ENCODE peak calls at places on chromosomes 3 and 15, in nine cellular contexts. One of them, this sample, is unnamed.

GRCh38 chr3:77871436-77871835 is 831.5 kb downstream of the ROBO2 start:
- DNase-seq in upper lobe of right lung: no peak
- DNase-seq in ovary: no peak
- DNase-seq in mucosa of descending colon: no peak
- DNase-seq in tibial artery: no peak
- DNase-seq in heart right ventricle: no peak
- DNase-seq in stomach: no peak
- DNase-seq in lung: no peak
- DNase-seq in colonic mucosa: no peak
- DNase-seq in this sample: no peak

GRCh38 chr3:48058089-48058488 is 41.9 kb upstream of the MAP4 start:
- DNase-seq in upper lobe of right lung: no peak
- DNase-seq in ovary: no peak
- DNase-seq in mucosa of descending colon: no peak
- DNase-seq in tibial artery: no peak
- DNase-seq in heart right ventricle: no peak
- DNase-seq in stomach: no peak
- DNase-seq in lung: no peak
- DNase-seq in colonic mucosa: no peak
- DNase-seq in this sample: no peak

GRCh38 chr3:58473275-58473674 is 18.6 kb upstream of the KCTD6 start:
- DNase-seq in upper lobe of right lung: no peak
- DNase-seq in ovary: no peak
- DNase-seq in mucosa of descending colon: no peak
- DNase-seq in tibial artery: no peak
- DNase-seq in heart right ventricle: no peak
- DNase-seq in stomach: no peak
- DNase-seq in lung: no peak
- DNase-seq in colonic mucosa: no peak
- DNase-seq in this sample: no peak

GRCh38 chr15:49831206-49831965 is 210.5 kb downstream of the DTWD1 start:
- DNase-seq in upper lobe of right lung: no peak
- DNase-seq in ovary: no peak
- DNase-seq in mucosa of descending colon: no peak
- DNase-seq in tibial artery: peak; percentile 75
- DNase-seq in heart right ventricle: peak; percentile 22
- DNase-seq in stomach: no peak
- DNase-seq in lung: no peak
- DNase-seq in colonic mucosa: no peak
- DNase-seq in this sample: no peak

GRCh38 chr15:58669108-58669507 is 80.4 kb downstream of the ADAM10 start:
- DNase-seq in upper lobe of right lung: no peak
- DNase-seq in ovary: no peak
- DNase-seq in mucosa of descending colon: no peak
- DNase-seq in tibial artery: no peak
- DNase-seq in heart right ventricle: no peak
- DNase-seq in stomach: no peak
- DNase-seq in lung: no peak
- DNase-seq in colonic mucosa: no peak
- DNase-seq in this sample: no peak

GRCh38 chr3:169812124-169812843 is 386 bp upstream of the LRRIQ4 start:
- DNase-seq in upper lobe of right lung: peak; percentile 90
- DNase-seq in ovary: peak; percentile 63
- DNase-seq in mucosa of descending colon: peak; percentile 83
- DNase-seq in tibial artery: peak; percentile 82
- DNase-seq in heart right ventricle: peak; percentile 76
- DNase-seq in stomach: peak; percentile 73
- DNase-seq in lung: peak; percentile 50
- DNase-seq in colonic mucosa: peak; percentile 64
- DNase-seq in this sample: peak; percentile 73

GRCh38 chr3:71989165-71989564 is 204.2 kb upstream of the PROK2 start:
- DNase-seq in upper lobe of right lung: no peak
- DNase-seq in ovary: no peak
- DNase-seq in mucosa of descending colon: no peak
- DNase-seq in tibial artery: no peak
- DNase-seq in heart right ventricle: no peak
- DNase-seq in stomach: no peak
- DNase-seq in lung: no peak
- DNase-seq in colonic mucosa: no peak
- DNase-seq in this sample: no peak

GRCh38 chr15:66774001-66774814 is 72.2 kb downstream of the SMAD6 start:
- DNase-seq in upper lobe of right lung: peak; percentile 93
- DNase-seq in ovary: peak; percentile 91
- DNase-seq in mucosa of descending colon: peak; percentile 86
- DNase-seq in tibial artery: peak; percentile 95
- DNase-seq in heart right ventricle: peak; percentile 89
- DNase-seq in stomach: peak; percentile 92
- DNase-seq in lung: peak; percentile 88
- DNase-seq in colonic mucosa: peak; percentile 95
- DNase-seq in this sample: peak; percentile 91

GRCh38 chr3:172753125-172753524 is 2.6 kb downstream of the ECT2 start:
- DNase-seq in upper lobe of right lung: no peak
- DNase-seq in ovary: no peak
- DNase-seq in mucosa of descending colon: no peak
- DNase-seq in tibial artery: no peak
- DNase-seq in heart right ventricle: no peak
- DNase-seq in stomach: no peak
- DNase-seq in lung: no peak
- DNase-seq in colonic mucosa: no peak
- DNase-seq in this sample: no peak

GRCh38 chr15:50798684-50799083 is 33.2 kb upstream of the SPPL2A start:
- DNase-seq in upper lobe of right lung: no peak
- DNase-seq in ovary: no peak
- DNase-seq in mucosa of descending colon: no peak
- DNase-seq in tibial artery: no peak
- DNase-seq in heart right ventricle: no peak
- DNase-seq in stomach: no peak
- DNase-seq in lung: no peak
- DNase-seq in colonic mucosa: peak; percentile 56
- DNase-seq in this sample: peak; percentile 63

GRCh38 chr3:171142985-171143384 is 116.5 kb upstream of the SLC2A2 start:
- DNase-seq in upper lobe of right lung: no peak
- DNase-seq in ovary: no peak
- DNase-seq in mucosa of descending colon: no peak
- DNase-seq in tibial artery: no peak
- DNase-seq in heart right ventricle: no peak
- DNase-seq in stomach: peak; percentile 68
- DNase-seq in lung: peak; percentile 36
- DNase-seq in colonic mucosa: no peak
- DNase-seq in this sample: no peak

GRCh38 chr3:4664412-4664811 is 171.3 kb downstream of the ITPR1 start:
- DNase-seq in upper lobe of right lung: no peak
- DNase-seq in ovary: no peak
- DNase-seq in mucosa of descending colon: no peak
- DNase-seq in tibial artery: no peak
- DNase-seq in heart right ventricle: no peak
- DNase-seq in stomach: no peak
- DNase-seq in lung: no peak
- DNase-seq in colonic mucosa: no peak
- DNase-seq in this sample: no peak

GRCh38 chr15:61655881-61656280 is 404.4 kb downstream of the VPS13C start:
- DNase-seq in upper lobe of right lung: no peak
- DNase-seq in ovary: no peak
- DNase-seq in mucosa of descending colon: no peak
- DNase-seq in tibial artery: no peak
- DNase-seq in heart right ventricle: no peak
- DNase-seq in stomach: no peak
- DNase-seq in lung: no peak
- DNase-seq in colonic mucosa: no peak
- DNase-seq in this sample: no peak

GRCh38 chr3:149670742-149671492 is 13.1 kb upstream of the WWTR1 start:
- DNase-seq in upper lobe of right lung: no peak
- DNase-seq in ovary: no peak
- DNase-seq in mucosa of descending colon: no peak
- DNase-seq in tibial artery: no peak
- DNase-seq in heart right ventricle: no peak
- DNase-seq in stomach: no peak
- DNase-seq in lung: no peak
- DNase-seq in colonic mucosa: no peak
- DNase-seq in this sample: no peak

GRCh38 chr3:111539351-111540331 is 2.4 kb upstream of the CD96 start:
- DNase-seq in upper lobe of right lung: peak; percentile 79
- DNase-seq in ovary: peak; percentile 45
- DNase-seq in mucosa of descending colon: peak; percentile 74
- DNase-seq in tibial artery: no peak
- DNase-seq in heart right ventricle: peak; percentile 11
- DNase-seq in stomach: peak; percentile 71
- DNase-seq in lung: peak; percentile 49
- DNase-seq in colonic mucosa: peak; percentile 65
- DNase-seq in this sample: peak; percentile 64

GRCh38 chr15:90387534-90388461 is at the start of gene IQGAP1:
- DNase-seq in upper lobe of right lung: peak; percentile 99
- DNase-seq in ovary: peak; percentile 98
- DNase-seq in mucosa of descending colon: peak; percentile 99
- DNase-seq in tibial artery: peak; percentile 99
- DNase-seq in heart right ventricle: peak; percentile 98
- DNase-seq in stomach: peak; percentile 98
- DNase-seq in lung: peak; percentile 99
- DNase-seq in colonic mucosa: peak; percentile 99
- DNase-seq in this sample: peak; percentile 98

DNA sequence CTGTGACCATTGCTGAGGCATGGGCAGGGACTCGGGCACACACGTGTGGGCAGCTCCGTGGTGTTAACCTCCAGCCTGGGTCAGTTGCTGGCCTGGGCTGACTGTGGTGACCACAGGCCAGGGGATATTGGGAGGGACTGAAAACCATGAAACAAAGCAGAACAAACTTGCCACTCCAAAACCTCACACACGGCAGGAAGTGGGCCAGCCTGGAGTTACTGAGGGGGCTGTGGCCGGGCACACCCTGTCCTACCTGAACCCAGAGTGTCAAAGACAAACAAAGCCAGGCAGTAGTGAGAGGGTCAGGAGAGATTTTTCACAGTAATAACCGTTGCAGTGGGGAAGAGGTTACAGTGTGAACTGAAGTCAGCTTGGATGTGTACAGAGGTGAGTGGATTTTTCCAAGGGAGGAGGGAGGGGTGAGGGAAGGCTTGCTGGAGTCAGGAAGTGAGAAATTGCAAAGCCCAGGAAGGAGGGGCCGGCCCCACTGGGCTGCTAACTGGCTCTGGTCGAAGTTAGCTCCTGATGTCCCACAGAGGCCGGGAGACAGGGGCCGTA is 40.0 kb upstream of the ATP10A start:
- DNase-seq in upper lobe of right lung: peak; percentile 77
- DNase-seq in ovary: no peak
- DNase-seq in mucosa of descending colon: no peak
- DNase-seq in tibial artery: no peak
- DNase-seq in heart right ventricle: no peak
- DNase-seq in stomach: no peak
- DNase-seq in lung: peak; percentile 55
- DNase-seq in colonic mucosa: no peak
- DNase-seq in this sample: no peak
- TF ChIP-seq CTCF in upper lobe of right lung: no peak
- TF ChIP-seq CTCF in ovary: no peak
- TF ChIP-seq CTCF in mucosa of descending colon: no peak
- TF ChIP-seq CTCF in tibial artery: no peak
- TF ChIP-seq CTCF in heart right ventricle: no peak
- TF ChIP-seq CTCF in stomach: no peak
- TF ChIP-seq CTCF in lung: no peak
- TF ChIP-seq CTCF in colonic mucosa: no peak
- TF ChIP-seq CTCF in this sample: no peak

GRCh38 chr3:124813541-124813940 is 73.6 kb downstream of the ITGB5 start:
- DNase-seq in upper lobe of right lung: no peak
- DNase-seq in ovary: no peak
- DNase-seq in mucosa of descending colon: no peak
- DNase-seq in tibial artery: no peak
- DNase-seq in heart right ventricle: no peak
- DNase-seq in stomach: no peak
- DNase-seq in lung: no peak
- DNase-seq in colonic mucosa: no peak
- DNase-seq in this sample: no peak

GRCh38 chr3:124817079-124817478 is 70.1 kb downstream of the ITGB5 start:
- DNase-seq in upper lobe of right lung: no peak
- DNase-seq in ovary: no peak
- DNase-seq in mucosa of descending colon: no peak
- DNase-seq in tibial artery: no peak
- DNase-seq in heart right ventricle: no peak
- DNase-seq in stomach: no peak
- DNase-seq in lung: no peak
- DNase-seq in colonic mucosa: no peak
- DNase-seq in this sample: no peak

GRCh38 chr3:124812291-124813265 is 74.6 kb downstream of the ITGB5 start:
- DNase-seq in upper lobe of right lung: no peak
- DNase-seq in ovary: peak; percentile 72
- DNase-seq in mucosa of descending colon: peak; percentile 85
- DNase-seq in tibial artery: peak; percentile 93
- DNase-seq in heart right ventricle: peak; percentile 53
- DNase-seq in stomach: peak; percentile 64
- DNase-seq in lung: peak; percentile 57
- DNase-seq in colonic mucosa: peak; percentile 80
- DNase-seq in this sample: no peak

GRCh38 chr3:124816206-124816605 is 71.0 kb downstream of the ITGB5 start:
- DNase-seq in upper lobe of right lung: no peak
- DNase-seq in ovary: no peak
- DNase-seq in mucosa of descending colon: no peak
- DNase-seq in tibial artery: no peak
- DNase-seq in heart right ventricle: no peak
- DNase-seq in stomach: no peak
- DNase-seq in lung: no peak
- DNase-seq in colonic mucosa: no peak
- DNase-seq in this sample: no peak

GRCh38 chr3:124814620-124815421 is 72.3 kb downstream of the ITGB5 start:
- DNase-seq in upper lobe of right lung: no peak
- DNase-seq in ovary: no peak
- DNase-seq in mucosa of descending colon: no peak
- DNase-seq in tibial artery: peak; percentile 85
- DNase-seq in heart right ventricle: no peak
- DNase-seq in stomach: peak; percentile 63
- DNase-seq in lung: no peak
- DNase-seq in colonic mucosa: peak; percentile 69
- DNase-seq in this sample: peak; percentile 60
- H3K36me3 ChIP-seq in upper lobe of right lung: no peaks in the 10 kb centered on the region
- H3K36me3 ChIP-seq in ovary: no peaks in the 10 kb centered on the region
- H3K36me3 ChIP-seq in mucosa of descending colon: no peaks in the 10 kb centered on the region
- H3K36me3 ChIP-seq in tibial artery: peaks cover 28% of the 10 kb centered on the region
- H3K36me3 ChIP-seq in heart right ventricle: peaks cover 43% of the 10 kb centered on the region
- H3K36me3 ChIP-seq in stomach: peaks cover 31% of the 10 kb centered on the region
- H3K36me3 ChIP-seq in lung: peaks cover 10% of the 10 kb centered on the region
- H3K36me3 ChIP-seq in colonic mucosa: no peaks in the 10 kb centered on the region
- H3K36me3 ChIP-seq in this sample: no peaks in the 10 kb centered on the region

DNA sequence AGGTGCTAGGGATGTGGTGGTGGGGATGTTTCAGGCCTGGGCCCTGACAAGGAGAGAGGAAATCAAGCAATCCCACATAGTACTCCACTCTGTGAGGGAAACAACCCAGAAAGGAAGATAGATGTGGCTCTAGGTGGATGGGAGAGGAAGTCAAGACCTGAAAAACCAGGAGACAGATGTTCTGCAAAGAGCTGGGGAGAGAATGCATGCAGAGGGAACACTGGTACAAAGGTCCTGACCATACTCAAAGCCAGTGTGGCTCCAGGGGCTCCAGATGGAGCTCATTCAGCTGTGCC is 15.7 kb upstream of the VILL start:
- DNase-seq in upper lobe of right lung: no peak
- DNase-seq in ovary: no peak
- DNase-seq in mucosa of descending colon: no peak
- DNase-seq in tibial artery: no peak
- DNase-seq in heart right ventricle: no peak
- DNase-seq in stomach: no peak
- DNase-seq in lung: no peak
- DNase-seq in colonic mucosa: no peak
- DNase-seq in this sample: no peak
- TF ChIP-seq CTCF in upper lobe of right lung: no peak
- TF ChIP-seq CTCF in ovary: no peak
- TF ChIP-seq CTCF in mucosa of descending colon: no peak
- TF ChIP-seq CTCF in tibial artery: no peak
- TF ChIP-seq CTCF in heart right ventricle: no peak
- TF ChIP-seq CTCF in stomach: no peak
- TF ChIP-seq CTCF in lung: no peak
- TF ChIP-seq CTCF in colonic mucosa: no peak
- TF ChIP-seq CTCF in this sample: no peak

GRCh38 chr3:100319951-100320350 is 14.6 kb upstream of the NIT2 start:
- DNase-seq in upper lobe of right lung: no peak
- DNase-seq in ovary: no peak
- DNase-seq in mucosa of descending colon: no peak
- DNase-seq in tibial artery: no peak
- DNase-seq in heart right ventricle: no peak
- DNase-seq in stomach: no peak
- DNase-seq in lung: no peak
- DNase-seq in colonic mucosa: no peak
- DNase-seq in this sample: no peak
- H3K36me3 ChIP-seq in upper lobe of right lung: peaks cover 44% of the 10 kb centered on the region
- H3K36me3 ChIP-seq in ovary: no peaks in the 10 kb centered on the region
- H3K36me3 ChIP-seq in mucosa of descending colon: no peaks in the 10 kb centered on the region
- H3K36me3 ChIP-seq in tibial artery: peaks cover 49% of the 10 kb centered on the region
- H3K36me3 ChIP-seq in heart right ventricle: peaks cover 59% of the 10 kb centered on the region
- H3K36me3 ChIP-seq in stomach: peaks cover 58% of the 10 kb centered on the region
- H3K36me3 ChIP-seq in lung: peaks cover 18% of the 10 kb centered on the region
- H3K36me3 ChIP-seq in colonic mucosa: no peaks in the 10 kb centered on the region
- H3K36me3 ChIP-seq in this sample: no peaks in the 10 kb centered on the region

This sample was measured in Peyer's patch.